ENCODE peak calls at places on chromosomes 12 and 14, in six cellular contexts. M is AG04449, U is foreskin fibroblast, Q is GM12864, A is astrocyte of the cerebellum, N is suprapubic skin. I is an unnamed sample.

GRCh38 chr14:69038449-69039286 is 59.6 kb upstream of the ACTN1 start:
- DNase-seq in M (peak), U (peak), Q (no peak), A (no peak), N (no peak), I (peak)

GRCh38 chr12:34335819-34336262 is 313.5 kb downstream of the ALG10 start:
- DNase-seq in M (no peak), U (no peak), Q (no peak), A (no peak), N (no peak), I (no peak)

GRCh38 chr12:101107032-101107763 is 102.8 kb downstream of the SLC5A8 start:
- DNase-seq in M (no peak), U (no peak), Q (no peak), A (no peak), N (no peak), I (no peak)

GRCh38 chr12:29889737-29890136 is 106.0 kb upstream of the TMTC1 start:
- DNase-seq in M (no peak), U (peak), Q (no peak), A (no peak), N (no peak), I (no peak)

GRCh38 chr12:94202245-94203180 is 54.1 kb downstream of the PLXNC1 start:
- DNase-seq in M (no peak), U (no peak), Q (no peak), A (no peak), N (no peak), I (no peak)

GRCh38 chr14:68611611-68612010 is 181.3 kb downstream of the ZFP36L1 start:
- DNase-seq in M (no peak), U (no peak), Q (no peak), A (no peak), N (no peak), I (no peak)

GRCh38 chr14:51396222-51396815 is 156.3 kb downstream of the TMX1 start:
- DNase-seq in M (peak), U (peak), Q (no peak), A (peak), N (no peak), I (peak)

GRCh38 chr14:30223966-30224365 is 296.3 kb upstream of the PRKD1 start:
- DNase-seq in M (no peak), U (no peak), Q (no peak), A (no peak), N (no peak), I (no peak)

GRCh38 chr12:48165089-48166031 is 8.0 kb upstream of the ASB8 start:
- DNase-seq in M (no peak), U (peak), Q (peak), A (peak), N (no peak), I (no peak)

GRCh38 chr14:74858022-74858421 is 17.9 kb downstream of the PROX2 start:
- DNase-seq in M (no peak), U (peak), Q (no peak), A (no peak), N (no peak), I (no peak)

GRCh38 chr14:33810308-33810707 is 140.6 kb downstream of the EGLN3 start:
- DNase-seq in M (no peak), U (no peak), Q (no peak), A (no peak), N (no peak), I (no peak)

GRCh38 chr14:53951661-53952265 is 4.9 kb downstream of the BMP4 start:
- DNase-seq in M (no peak), U (peak), Q (no peak), A (no peak), N (no peak), I (no peak)

GRCh38 chr12:13181375-13182070 is 15.0 kb upstream of the EMP1 start:
- DNase-seq in M (no peak), U (no peak), Q (no peak), A (no peak), N (no peak), I (no peak)

GRCh38 chr14:66610154-66610563 is 102.2 kb downstream of the GPHN start:
- DNase-seq in M (no peak), U (peak), Q (no peak), A (no peak), N (no peak), I (no peak)

GRCh38 chr14:55240526-55241178 is 30.6 kb upstream of the FBXO34 start:
- DNase-seq in M (peak), U (peak), Q (no peak), A (no peak), N (no peak), I (no peak)

GRCh38 chr14:37145395-37145794 is 27.0 kb downstream of the SLC25A21 start:
- DNase-seq in M (no peak), U (peak), Q (no peak), A (no peak), N (no peak), I (no peak)

GRCh38 chr12:46110928-46111699 is 120.7 kb upstream of the SCAF11 start:
- DNase-seq in M (no peak), U (no peak), Q (no peak), A (no peak), N (no peak), I (no peak)

GRCh38 chr12:57461326-57461903 is 1.8 kb downstream of the GLI1 start:
- DNase-seq in M (no peak), U (peak), Q (no peak), A (no peak), N (no peak), I (no peak)

GRCh38 chr14:61388976-61389576 is 67.7 kb downstream of the PRKCH start:
- DNase-seq in M (no peak), U (peak), Q (no peak), A (no peak), N (no peak), I (no peak)

GRCh38 chr12:63940295-63940997 is 95.9 kb downstream of the SRGAP1 start:
- DNase-seq in M (no peak), U (no peak), Q (no peak), A (no peak), N (no peak), I (no peak)

GRCh38 chr12:72295744-72296143 is 23.6 kb downstream of the TRHDE start:
- DNase-seq in M (no peak), U (peak), Q (no peak), A (no peak), N (no peak), I (peak)

GRCh38 chr14:106417224-106418049 is 891.1 kb downstream of the TMEM121 start:
- DNase-seq in M (no peak), U (no peak), Q (peak), A (no peak), N (no peak), I (no peak)

GRCh38 chr12:110776410-110776809 is 33.7 kb upstream of the PPP1CC start:
- DNase-seq in M (no peak), U (no peak), Q (peak), A (no peak), N (no peak), I (no peak)

GRCh38 chr14:105216490-105217247 is 31.7 kb upstream of the BTBD6 start:
- DNase-seq in M (no peak), U (no peak), Q (no peak), A (no peak), N (no peak), I (no peak)

GRCh38 chr14:52032196-52032865 is 36.5 kb downstream of the NID2 start:
- DNase-seq in M (no peak), U (peak), Q (no peak), A (peak), N (no peak), I (no peak)

GRCh38 chr14:49193365-49194050 is 392.7 kb downstream of the RPS29 start:
- DNase-seq in M (no peak), U (no peak), Q (peak), A (no peak), N (no peak), I (no peak)

GRCh38 chr12:75632452-75632851 is 121.0 kb upstream of the KRR1 start:
- DNase-seq in M (no peak), U (no peak), Q (no peak), A (peak), N (no peak), I (no peak)

GRCh38 chr14:104436047-104436531 is 143.5 kb upstream of the C14orf180 start:
- DNase-seq in M (no peak), U (no peak), Q (no peak), A (peak), N (peak), I (no peak)

GRCh38 chr12:26014085-26014484 is 55.6 kb downstream of the RASSF8 start:
- DNase-seq in M (no peak), U (no peak), Q (no peak), A (no peak), N (no peak), I (no peak)

DNA sequence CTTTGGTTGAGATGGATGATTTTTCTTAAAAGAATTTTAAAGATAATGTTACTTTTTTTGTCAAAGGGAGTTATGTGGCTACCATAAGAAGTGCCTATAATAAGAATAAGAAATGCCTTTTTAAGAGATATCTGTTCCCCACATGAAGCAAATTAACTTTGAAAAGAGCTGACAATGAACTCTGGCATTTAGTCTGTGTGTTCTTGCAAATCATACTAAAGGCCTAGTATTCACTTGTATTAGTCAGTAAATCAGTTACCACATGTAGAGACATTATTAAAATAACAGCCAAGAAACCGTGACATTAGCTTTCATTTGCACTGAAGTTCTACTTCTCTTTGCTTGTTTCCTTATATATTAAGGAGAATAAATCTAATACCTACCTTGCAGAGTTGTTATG is 296.3 kb downstream of the CCDC91 start:
- DNase-seq in M (no peak), U (peak), Q (no peak), A (no peak), N (no peak), I (no peak)
- TF ChIP-seq CTCF in M (no peak), U (no peak), Q (no peak), A (no peak), N (no peak), I (no peak)

DNA sequence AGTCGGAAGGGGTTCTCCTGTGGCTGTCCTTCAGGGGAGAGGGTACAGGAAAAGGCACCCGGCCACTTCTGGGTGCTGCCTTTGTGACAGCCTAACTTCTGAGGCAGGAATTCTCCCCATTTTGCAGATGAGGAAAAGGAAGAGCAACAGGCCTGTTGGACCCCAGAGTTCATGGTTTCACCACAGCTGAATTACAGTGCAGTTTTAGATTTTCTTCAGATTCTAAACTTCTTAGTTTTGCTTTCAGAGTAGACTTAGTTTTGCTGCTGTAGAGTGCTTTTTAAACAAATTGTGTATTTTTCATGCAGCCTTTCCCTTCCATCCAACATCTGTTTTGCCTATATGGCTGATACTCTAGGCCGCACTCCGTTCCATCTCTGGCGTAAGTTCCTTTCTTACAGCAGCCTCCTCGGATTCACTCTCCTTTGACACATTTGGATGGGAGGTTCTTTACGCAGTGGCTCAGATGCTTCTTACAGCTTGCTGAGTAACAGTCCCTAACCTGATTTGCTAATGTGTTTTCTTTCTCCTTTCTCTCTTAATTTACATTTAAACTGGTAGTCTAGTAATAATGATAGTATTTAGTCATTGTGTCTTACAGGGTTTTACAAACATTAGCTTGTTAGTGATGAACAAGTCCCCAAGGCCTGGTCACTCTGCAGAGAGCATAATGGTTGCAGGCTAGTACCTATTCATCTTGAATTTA is 7.8 kb downstream of the TRAF3 start:
- DNase-seq in M (no peak), U (no peak), Q (no peak), A (no peak), N (no peak), I (no peak)
- H3K4me3 ChIP-seq in M (no peak), U (no peak), Q (peak), A (no peak), N (no peak), I (no peak)

GRCh38 chr14:76256545-76256944 is 104.8 kb downstream of the GPATCH2L start:
- DNase-seq in M (no peak), U (no peak), Q (no peak), A (no peak), N (no peak), I (no peak)

GRCh38 chr14:76250345-76250744 is 98.6 kb downstream of the GPATCH2L start:
- DNase-seq in M (no peak), U (no peak), Q (no peak), A (no peak), N (no peak), I (no peak)

GRCh38 chr14:76253111-76253510 is 101.4 kb downstream of the GPATCH2L start:
- DNase-seq in M (no peak), U (no peak), Q (no peak), A (no peak), N (no peak), I (no peak)

GRCh38 chr14:76257111-76257803 is 105.5 kb downstream of the GPATCH2L start:
- DNase-seq in M (peak), U (peak), Q (no peak), A (no peak), N (no peak), I (no peak)

DNA sequence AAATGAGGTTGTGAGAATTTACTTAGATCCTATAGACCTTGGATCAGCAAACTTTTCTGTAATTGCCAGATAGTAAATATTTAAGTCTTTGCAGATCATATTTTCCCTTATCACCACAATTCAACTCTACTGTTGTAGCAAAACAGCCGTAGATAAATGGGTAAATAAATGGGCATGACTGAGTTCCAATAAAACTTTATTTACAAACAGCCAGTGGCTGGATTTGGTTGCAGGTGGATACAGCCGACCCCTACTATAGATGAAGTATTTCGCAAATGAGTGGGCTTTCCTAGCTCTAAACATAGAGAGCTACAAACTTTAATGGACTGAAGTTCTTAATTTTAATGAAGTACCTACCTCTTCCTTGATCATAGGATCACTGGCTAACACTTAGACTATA is 100.7 kb downstream of the GPATCH2L start:
- DNase-seq in M (no peak), U (no peak), Q (no peak), A (no peak), N (no peak), I (no peak)
- TF ChIP-seq CTCF in M (no peak), U (no peak), Q (no peak), A (no peak), N (no peak), I (no peak)

GRCh38 chr14:101104485-101104884 is 201.0 kb upstream of the RTL1 start:
- DNase-seq in M (no peak), U (no peak), Q (no peak), A (no peak), N (peak), I (no peak)

GRCh38 chr14:101105045-101105444 is 201.5 kb upstream of the RTL1 start:
- DNase-seq in M (no peak), U (no peak), Q (no peak), A (no peak), N (no peak), I (no peak)

GRCh38 chr14:101103321-101103901 is 199.9 kb upstream of the RTL1 start:
- DNase-seq in M (no peak), U (no peak), Q (no peak), A (no peak), N (peak), I (no peak)

GRCh38 chr14:101101456-101102056 is 198.0 kb upstream of the RTL1 start:
- DNase-seq in M (no peak), U (no peak), Q (no peak), A (no peak), N (peak), I (no peak)

GRCh38 chr14:101102875-101103274 is 199.4 kb upstream of the RTL1 start:
- DNase-seq in M (no peak), U (peak), Q (no peak), A (no peak), N (peak), I (no peak)
- H3K4me3 ChIP-seq in M (no peak), U (no peak), Q (no peak), A (no peak), N (no peak), I (no peak)

DNA sequence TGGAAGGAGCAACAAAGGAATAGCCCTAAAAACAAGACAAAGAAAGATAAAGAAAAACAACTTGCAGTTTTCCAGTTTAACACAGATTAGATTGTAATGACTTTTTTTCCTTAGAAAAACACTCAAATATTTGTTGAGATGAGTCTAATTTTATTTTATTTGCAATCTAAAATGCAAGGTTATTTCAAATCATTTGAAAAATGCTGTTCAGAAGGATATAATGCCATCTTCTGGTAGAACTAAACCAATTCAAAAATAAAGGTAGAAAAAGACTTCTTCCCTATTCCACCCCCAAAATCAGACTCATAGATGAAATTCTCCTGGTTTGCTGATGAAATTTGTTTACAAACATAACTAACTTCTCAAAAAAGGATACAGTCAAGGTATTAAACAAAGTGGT is 84.5 kb upstream of the TTC7B start:
- DNase-seq in M (no peak), U (peak), Q (no peak), A (no peak), N (no peak), I (no peak)
- TF ChIP-seq CTCF in M (no peak), U (no peak), Q (no peak), A (no peak), N (no peak), I (no peak)

GRCh38 chr12:116525418-116526001 is 33.7 kb upstream of the MAP1LC3B2 start:
- DNase-seq in M (peak), U (peak), Q (no peak), A (peak), N (peak), I (no peak)
- H3K4me3 ChIP-seq in M (peak), U (peak), Q (no peak), A (no peak), N (peak), I (no peak)

GRCh38 chr12:98783420-98783819 is 138.3 kb downstream of the APAF1 start:
- DNase-seq in M (no peak), U (no peak), Q (no peak), A (no peak), N (no peak), I (no peak)

DNA sequence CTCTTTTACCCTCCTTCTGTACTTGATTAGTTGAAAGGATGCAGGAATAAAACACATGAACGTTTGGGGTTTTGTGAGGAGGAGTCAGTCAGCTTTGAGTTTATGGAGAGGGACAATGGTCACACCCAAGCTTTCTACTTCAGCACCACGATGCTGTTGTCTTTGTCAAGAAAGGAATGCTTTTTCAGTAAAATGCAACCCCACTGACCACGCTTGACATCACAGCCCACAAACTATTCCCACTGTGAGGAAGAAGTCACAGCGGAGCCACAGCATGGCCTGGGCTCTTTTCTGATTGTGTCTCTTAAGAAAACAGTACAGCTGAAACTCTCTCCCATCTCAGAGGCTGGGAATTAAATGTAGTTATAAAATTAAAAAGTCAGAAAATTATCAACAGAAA is 135.2 kb downstream of the APAF1 start:
- DNase-seq in M (no peak), U (no peak), Q (no peak), A (peak), N (no peak), I (no peak)
- TF ChIP-seq CTCF in M (no peak), U (no peak), Q (no peak), A (no peak), N (no peak), I (no peak)

GRCh38 chr12:112130461-112130998 is 5.2 kb downstream of the TRAFD1 start:
- DNase-seq in M (no peak), U (no peak), Q (no peak), A (no peak), N (no peak), I (no peak)
- H3K4me3 ChIP-seq in M (no peak), U (peak), Q (peak), A (no peak), N (peak), I (peak)